ENCODE peak calls at places on chromosomes 4 and X, in seven cellular contexts. Z is fibroblast of lung; L is CD8-positive, alpha-beta T cell; U is adrenal gland; N is sigmoid colon; F is tibial artery; T is astrocyte. M is an unnamed sample.

GRCh38 chrX:18210470-18210869 is 10.2 kb downstream of the BEND2 start:
- DNase-seq in N (no peak), Z (peak; percentile 53), L (no peak), T (peak; percentile 0), F (no peak), U (no peak), M (no peak)

GRCh38 chr4:52369649-52370048 is 289.5 kb downstream of the USP46 start:
- DNase-seq in L (no peak), F (no peak), Z (no peak), N (no peak), T (no peak), U (no peak), M (no peak)

GRCh38 chr4:137253949-137254348 is 278.3 kb downstream of the PCDH18 start:
- DNase-seq in U (no peak), T (peak; percentile 81), F (no peak), Z (peak; percentile 72), L (no peak), N (no peak), M (peak; percentile 36)

GRCh38 chrX:71128915-71129765 is 10.7 kb downstream of the MED12 start:
- DNase-seq in L (peak; percentile 64), F (peak; percentile 51), U (peak; percentile 85), N (peak; percentile 80), T (peak; percentile 16), Z (peak; percentile 54), M (peak; percentile 36)

GRCh38 chrX:23246001-23246400 is 88.6 kb upstream of the PTCHD1 start:
- DNase-seq in Z (peak; percentile 69), F (no peak), N (no peak), L (no peak), T (peak; percentile 80), U (no peak), M (peak; percentile 11)

GRCh38 chr4:166972071-166972470 is 262.2 kb downstream of the SPOCK3 start:
- DNase-seq in N (no peak), Z (peak; percentile 61), U (no peak), L (no peak), F (no peak), T (peak; percentile 71), M (peak; percentile 0)

GRCh38 chr4:5892321-5893012 is 419 bp downstream of the CRMP1 start:
- DNase-seq in T (no peak), N (no peak), L (no peak), F (no peak), Z (no peak), U (no peak), M (no peak)

GRCh38 chr4:23355263-23355662 is 534.6 kb downstream of the PPARGC1A start:
- DNase-seq in U (no peak), L (no peak), F (no peak), T (no peak), Z (peak; percentile 5), N (no peak), M (no peak)

GRCh38 chrX:69088171-69088938 is 76.9 kb downstream of the PJA1 start:
- DNase-seq in F (no peak), L (no peak), Z (peak; percentile 80), U (no peak), T (no peak), N (no peak), M (no peak)

GRCh38 chr4:123833156-123833555 is 436.6 kb downstream of the SPRY1 start:
- DNase-seq in Z (no peak), T (peak; percentile 90), U (no peak), L (no peak), N (no peak), F (no peak), M (no peak)

GRCh38 chr4:156223985-156224384 is 270.3 kb upstream of the CTSO start:
- DNase-seq in N (no peak), U (no peak), F (no peak), L (no peak), Z (no peak), T (no peak), M (no peak)

GRCh38 chr4:1644906-1645657 is 39.0 kb downstream of the FAM53A start:
- DNase-seq in L (no peak), N (peak; percentile 95), F (no peak), Z (peak; percentile 40), T (peak; percentile 18), U (no peak), M (peak; percentile 7)

GRCh38 chr4:147428583-147428982 is 52.3 kb upstream of the EDNRA start:
- DNase-seq in N (no peak), Z (no peak), L (no peak), F (no peak), T (no peak), U (no peak), M (no peak)
- H3K27ac ChIP-seq in N (no peak overlapping the region), Z (no peak overlapping the region), L (no peak overlapping the region), F (no peak overlapping the region), T (no peak overlapping the region), U (no peak overlapping the region), M (no peak overlapping the region)

GRCh38 chr4:142407569-142407968 is 438.5 kb downstream of the INPP4B start:
- DNase-seq in N (no peak), Z (peak; percentile 21), T (peak; percentile 22), U (no peak), F (no peak), L (no peak), M (no peak)

GRCh38 chr4:142406051-142406549 is 440.0 kb downstream of the INPP4B start:
- DNase-seq in F (no peak), N (no peak), L (no peak), U (no peak), T (peak; percentile 68), Z (peak; percentile 18), M (no peak)

GRCh38 chr4:142406917-142407501 is 439.1 kb downstream of the INPP4B start:
- DNase-seq in F (no peak), Z (no peak), U (no peak), N (no peak), T (peak; percentile 32), L (no peak), M (no peak)

GRCh38 chr4:142404191-142404611 is 441.9 kb downstream of the INPP4B start:
- DNase-seq in N (no peak), Z (peak; percentile 62), U (peak; percentile 63), L (no peak), T (peak; percentile 83), F (no peak), M (peak; percentile 77)

GRCh38 chr4:142405021-142405991 is 440.8 kb downstream of the INPP4B start:
- DNase-seq in T (peak; percentile 76), F (peak; percentile 43), Z (peak; percentile 80), U (peak; percentile 75), N (peak; percentile 72), L (peak; percentile 29), M (peak; percentile 63)
- H3K4me3 ChIP-seq in T (peak overlapping the region; percentile 63), F (peak overlapping the region; percentile 55), Z (peak overlapping the region; percentile 51), U (no peak overlapping the region), N (peak overlapping the region; percentile 54), L (peak overlapping the region; percentile 72), M (peak overlapping the region; percentile 55)

GRCh38 chr4:77045490-77045889 is 30.3 kb downstream of the CCNI start:
- DNase-seq in N (no peak), F (no peak), L (no peak), T (no peak), U (no peak), Z (peak; percentile 47), M (no peak)
- TF ChIP-seq CTCF in N (no peak), F (peak; percentile 8), L (no peak), T (peak; percentile 22), U (peak; percentile 17), Z (peak; percentile 32), M (peak; percentile 48)

GRCh38 chr4:2802618-2803531 is 10.0 kb downstream of the SH3BP2 start:
- DNase-seq in F (no peak), L (no peak), N (peak; percentile 54), Z (no peak), T (no peak), U (no peak), M (no peak)

GRCh38 chr4:2805712-2806391 is 13.0 kb downstream of the SH3BP2 start:
- DNase-seq in Z (no peak), U (no peak), T (no peak), N (no peak), L (no peak), F (peak; percentile 67), M (no peak)

GRCh38 chr4:2804449-2804972 is 11.6 kb downstream of the SH3BP2 start:
- DNase-seq in L (no peak), Z (no peak), N (peak; percentile 59), F (no peak), U (no peak), T (no peak), M (no peak)

GRCh38 chr4:2804973-2805501 is 12.2 kb downstream of the SH3BP2 start:
- DNase-seq in Z (no peak), N (peak; percentile 48), U (no peak), L (no peak), T (no peak), F (no peak), M (no peak)

GRCh38 chr4:2803624-2804448 is 11.0 kb downstream of the SH3BP2 start:
- DNase-seq in T (no peak), Z (no peak), N (peak; percentile 73), U (peak; percentile 79), F (peak; percentile 54), L (no peak), M (peak; percentile 24)
- H3K27ac ChIP-seq in T (no peak overlapping the region), Z (no peak overlapping the region), N (peak overlapping the region; percentile 78), U (peak overlapping the region; percentile 7), F (no peak overlapping the region), L (no peak overlapping the region), M (no peak overlapping the region)

GRCh38 chr4:61397174-61397573 is 197.0 kb downstream of the ADGRL3 start:
- DNase-seq in T (peak; percentile 68), L (no peak), Z (peak; percentile 75), N (no peak), U (no peak), F (no peak), M (no peak)
- H3K4me3 ChIP-seq in T (no peak overlapping the region), L (no peak overlapping the region), Z (no peak overlapping the region), N (no peak overlapping the region), U (no peak overlapping the region), F (no peak overlapping the region), M (no peak overlapping the region)

DNA sequence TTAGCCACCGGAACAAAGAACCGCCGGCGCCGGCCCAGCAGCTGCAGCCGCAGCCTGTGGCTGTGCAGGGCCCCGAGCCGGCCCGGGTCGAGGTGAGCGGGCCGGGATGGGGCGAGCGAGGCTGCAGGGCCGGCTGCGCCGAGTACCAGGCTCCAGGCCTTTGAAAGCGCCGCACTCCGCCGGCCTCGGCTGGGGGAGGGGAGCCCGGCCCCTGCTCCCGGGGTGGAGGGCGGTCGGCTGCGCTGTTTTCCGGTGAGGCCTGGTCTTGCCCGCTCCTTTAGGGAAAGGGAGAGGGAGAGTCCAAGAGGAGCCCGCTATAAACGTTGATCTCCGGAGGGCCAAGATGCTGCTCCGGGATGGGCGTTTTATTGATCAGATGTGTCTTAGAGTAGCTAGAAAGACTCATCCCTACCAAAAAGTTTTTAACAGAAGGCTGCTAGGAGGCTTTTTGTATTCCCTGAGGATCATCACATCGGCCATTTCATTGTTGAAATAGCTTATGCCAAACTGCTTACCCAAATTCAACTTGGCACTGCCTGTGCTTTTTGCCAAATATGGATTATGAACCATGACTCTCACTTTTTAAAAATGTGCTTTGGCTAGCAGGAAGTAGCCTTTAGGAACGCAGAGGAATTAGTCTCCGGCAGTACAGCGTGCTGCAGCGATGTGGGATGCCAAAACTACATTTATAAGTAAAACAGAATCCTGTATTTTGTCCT is 707 bp downstream of the TMEM165 start:
- DNase-seq in U (peak; percentile 69), F (peak; percentile 32), Z (peak; percentile 79), L (peak; percentile 5), T (peak; percentile 31), N (peak; percentile 78), M (no peak)
- TF ChIP-seq CTCF in U (no peak), F (no peak), Z (no peak), L (no peak), T (no peak), N (no peak), M (no peak)

M was measured in brain microvascular endothelial cell.